ENCODE peak calls at places on chromosomes 6 and 20, in four cellular contexts. X is activated CD8-positive, alpha-beta T cell treated with anti-CD3 and anti-CD28 coated beads for 36 hours; F is GM12864; A is fibroblast of mammary gland. P is an unnamed sample.

GRCh38 chr20:4195499-4195898 is 180.1 kb upstream of the RNF24 start:
- DNase-seq in X (no peak), F (no peak), A (peak), P (peak)

GRCh38 chr6:7087066-7087465 is 20.7 kb upstream of the RREB1 start:
- DNase-seq in A (peak), X (no peak), F (no peak), P (no peak)

GRCh38 chr6:91181416-91181815 is 594.5 kb upstream of the MAP3K7 start:
- DNase-seq in A (no peak), F (no peak), X (no peak), P (no peak)

GRCh38 chr6:63573140-63573898 is 1.0 kb downstream of the LOC128125822 start:
- DNase-seq in X (peak), F (peak), A (peak), P (peak)

GRCh38 chr20:20209684-20210083 is 157.4 kb downstream of the CFAP61 start:
- DNase-seq in X (no peak), F (no peak), A (no peak), P (no peak)

GRCh38 chr6:35294308-35294945 is 3.2 kb upstream of the DEF6 start:
- DNase-seq in F (no peak), X (peak), A (peak), P (peak)

GRCh38 chr6:56091159-56091869 is 156.1 kb downstream of the COL21A1 start:
- DNase-seq in X (no peak), A (peak), F (no peak), P (no peak)

GRCh38 chr20:43235998-43236397 is 46.3 kb upstream of the PTPRT start:
- DNase-seq in A (no peak), F (no peak), X (no peak), P (no peak)

GRCh38 chr20:32569380-32570305 is 15.5 kb downstream of the NOL4L start:
- DNase-seq in F (no peak), X (no peak), A (no peak), P (no peak)

GRCh38 chr6:79640146-79641111 is 9.3 kb downstream of the SH3BGRL2 start:
- DNase-seq in X (no peak), A (no peak), F (no peak), P (no peak)

GRCh38 chr6:44253307-44254101 is 3.8 kb downstream of the SLC35B2 start:
- DNase-seq in X (peak), F (no peak), A (peak), P (peak)

GRCh38 chr20:61874421-61875068 is 191.1 kb downstream of the TAF4 start:
- DNase-seq in X (peak), A (peak), F (no peak), P (peak)

GRCh38 chr6:37013516-37014491 is 8.3 kb downstream of the FGD2 start:
- DNase-seq in A (no peak), F (no peak), X (no peak), P (no peak)

GRCh38 chr6:130233332-130233731 is 10.6 kb upstream of the SAMD3 start:
- DNase-seq in X (no peak), A (peak), F (no peak), P (no peak)

GRCh38 chr20:13858496-13859270 is 73.9 kb downstream of the NDUFAF5 start:
- DNase-seq in X (no peak), F (no peak), A (peak), P (no peak)

GRCh38 chr20:37494796-37495195 is 26.3 kb upstream of the NNAT start:
- DNase-seq in X (no peak), F (no peak), A (no peak), P (no peak)

GRCh38 chr6:42616716-42617115 is 52.9 kb downstream of the UBR2 start:
- DNase-seq in A (peak), X (no peak), F (no peak), P (no peak)

GRCh38 chr6:35425284-35425683 is 26.9 kb upstream of the FANCE start:
- DNase-seq in X (no peak), F (no peak), A (peak), P (no peak)

GRCh38 chr6:159852877-159853276 is 37.9 kb upstream of the MAS1 start:
- DNase-seq in A (peak), F (no peak), X (no peak), P (no peak)

GRCh38 chr6:7112741-7113313 is 5.1 kb downstream of the RREB1 start:
- DNase-seq in X (peak), A (no peak), F (no peak), P (no peak)

GRCh38 chr6:68296126-68296525 is 339.0 kb upstream of the ADGRB3 start:
- DNase-seq in X (no peak), A (peak), F (no peak), P (no peak)

GRCh38 chr20:63652192-63652980 is 838 bp downstream of the STMN3 start:
- DNase-seq in X (peak), F (no peak), A (no peak), P (peak)

DNA sequence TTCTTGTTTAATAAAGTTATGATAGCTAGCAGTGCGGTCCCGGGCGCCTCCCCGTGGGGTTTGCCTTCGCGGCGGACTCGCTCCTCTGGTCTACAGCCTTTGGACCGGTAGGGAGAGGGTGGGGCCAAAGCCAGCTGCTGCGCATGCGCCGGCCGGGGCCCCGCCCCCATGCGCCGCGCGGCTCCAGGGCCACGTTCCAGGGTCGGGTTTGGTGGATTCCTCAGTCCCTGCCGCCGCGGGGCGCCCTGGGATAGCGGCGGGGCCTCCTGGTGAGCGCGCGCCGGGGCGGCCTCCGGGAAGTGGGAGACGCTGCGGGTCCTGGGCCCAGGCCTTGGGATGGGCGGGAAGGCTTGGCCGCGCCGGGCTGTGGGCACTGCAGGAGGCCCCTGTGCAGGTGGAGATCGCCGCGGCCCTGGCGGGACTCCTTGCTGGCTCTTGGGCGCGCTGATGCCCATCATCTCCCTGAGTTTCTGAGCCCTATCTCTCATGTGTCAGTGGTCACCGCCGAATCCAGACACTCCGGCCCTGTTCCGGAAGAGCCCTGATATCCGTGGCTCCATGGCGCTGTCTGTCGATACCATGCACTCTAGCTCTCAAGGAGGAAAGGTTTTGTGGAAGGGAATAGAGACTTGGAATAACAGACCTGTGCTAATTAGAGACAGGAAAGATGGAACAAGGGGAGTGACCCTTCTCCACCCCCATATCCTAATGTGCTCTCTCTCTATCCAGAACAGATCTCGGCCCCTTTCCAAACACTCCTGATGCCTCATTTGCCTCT is at the start of gene VARS2:
- DNase-seq in A (peak), X (peak), F (peak), P (peak)
- TF ChIP-seq CTCF in A (peak), X (no peak), F (peak), P (peak)

GRCh38 chr6:155587817-155588216 is 132.2 kb upstream of the NOX3 start:
- DNase-seq in A (no peak), F (no peak), X (no peak), P (no peak)
- TF ChIP-seq CTCF in A (no peak), F (no peak), X (no peak), P (no peak)

DNA sequence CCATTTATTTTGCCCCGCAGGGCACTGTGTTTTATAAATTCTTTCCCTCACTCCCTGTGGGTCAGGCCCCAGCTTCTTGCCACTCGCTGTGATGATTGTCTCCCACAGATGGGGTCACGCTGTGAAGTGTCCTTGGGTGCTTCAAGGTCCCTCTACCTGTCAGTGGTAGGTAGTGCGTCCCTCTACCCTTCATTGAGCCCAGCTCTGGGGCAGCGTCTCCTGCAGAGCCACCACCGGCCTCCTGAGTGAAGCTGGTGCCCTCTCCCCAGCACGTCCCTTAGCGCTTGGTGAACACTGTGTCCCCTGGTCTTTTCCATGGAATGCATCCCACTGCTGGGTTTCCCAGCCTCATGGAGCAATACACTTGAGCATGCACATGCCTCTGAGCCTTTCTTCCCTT is 108.2 kb downstream of the NRN1 start:
- DNase-seq in A (no peak), F (no peak), X (no peak), P (no peak)
- TF ChIP-seq CTCF in A (no peak), F (peak), X (no peak), P (no peak)

DNA sequence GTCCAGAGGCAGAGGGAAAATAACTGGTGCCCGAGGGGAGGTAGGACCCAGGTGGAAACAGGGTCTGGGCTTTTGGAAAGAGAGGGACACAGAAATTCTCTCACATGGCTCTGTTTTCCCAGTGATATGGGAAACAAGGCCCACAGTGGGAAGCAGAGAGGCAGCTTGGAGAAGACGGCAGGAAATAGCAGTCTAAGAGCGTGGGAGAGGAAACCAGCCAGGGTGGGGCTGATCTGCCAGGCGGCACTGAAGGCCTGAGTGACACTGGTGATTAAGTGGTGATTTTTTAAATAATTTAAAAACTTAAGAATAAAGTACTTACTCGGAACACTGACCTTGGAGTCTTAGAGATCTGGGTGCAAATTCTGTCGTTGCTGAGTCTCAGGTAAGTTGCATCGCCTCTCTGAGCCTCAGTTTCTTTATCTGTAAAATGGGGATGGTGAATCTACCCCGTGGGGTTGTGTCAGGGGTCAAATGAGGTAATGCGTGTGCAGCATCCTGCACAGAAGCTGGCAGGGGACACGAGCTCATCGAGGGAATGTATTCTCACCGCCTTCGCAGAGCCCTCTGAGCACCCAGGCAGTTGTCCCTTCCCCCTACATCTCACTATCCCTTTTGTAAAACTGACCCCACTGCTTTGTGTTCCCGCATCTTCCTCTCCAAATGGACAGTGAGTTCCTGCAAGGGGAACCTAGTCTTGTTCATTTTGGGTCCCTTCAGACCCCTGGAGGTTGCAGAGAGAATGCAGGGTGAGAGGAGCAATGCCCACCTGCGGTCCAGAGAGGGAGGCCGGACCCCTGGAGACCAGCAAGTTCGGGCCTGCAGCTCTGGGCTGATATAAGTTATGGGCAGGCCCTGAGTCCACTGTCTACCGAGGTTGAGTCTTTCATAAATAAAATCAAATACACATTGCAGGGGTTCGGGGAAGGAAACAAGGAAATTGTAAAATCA is 228.6 kb upstream of the PMEPA1 start:
- DNase-seq in A (no peak), X (no peak), F (no peak), P (no peak)
- TF ChIP-seq CTCF in A (no peak), X (no peak), F (no peak), P (no peak)

GRCh38 chr6:168030218-168030693 is 32.8 kb downstream of the KIF25 start:
- DNase-seq in F (no peak), X (no peak), A (no peak), P (no peak)

GRCh38 chr6:168030881-168031280 is 33.4 kb downstream of the KIF25 start:
- DNase-seq in A (no peak), X (no peak), F (no peak), P (no peak)

GRCh38 chr6:168031411-168032382 is 34.2 kb downstream of the KIF25 start:
- DNase-seq in F (no peak), A (peak), X (no peak), P (no peak)

GRCh38 chr6:168033791-168034190 is 36.3 kb downstream of the KIF25 start:
- DNase-seq in F (no peak), A (no peak), X (no peak), P (no peak)

DNA sequence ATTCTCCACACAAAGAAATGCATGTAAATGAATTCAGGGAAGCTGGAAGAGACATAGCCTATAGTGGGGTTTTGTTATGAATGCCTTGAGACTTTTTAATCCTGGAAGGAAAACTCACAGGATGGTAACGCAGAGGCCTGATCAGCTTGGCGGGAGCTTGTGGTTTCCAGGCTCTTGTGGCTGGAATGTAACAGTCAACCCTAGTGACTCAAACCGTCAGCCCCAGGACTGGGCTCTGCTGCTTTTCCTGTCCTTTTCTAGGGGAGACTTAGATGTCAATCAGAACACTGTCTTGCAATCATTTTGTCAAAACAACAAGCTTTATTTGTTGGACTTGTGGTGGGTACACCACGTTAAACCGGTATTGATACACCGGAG is 34.9 kb downstream of the KIF25 start:
- DNase-seq in F (no peak), X (no peak), A (peak), P (no peak)
- TF ChIP-seq CTCF in F (no peak), X (no peak), A (peak), P (no peak)

GRCh38 chr20:40471261-40471629 is 217.8 kb downstream of the MAFB start:
- DNase-seq in F (no peak), X (no peak), A (peak), P (no peak)
- TF ChIP-seq CTCF in F (peak), X (no peak), A (peak), P (peak)

GRCh38 chr6:100573169-100573568 is 108.4 kb upstream of the SIM1 start:
- DNase-seq in A (peak), F (no peak), X (no peak), P (no peak)
- TF ChIP-seq CTCF in A (peak), F (peak), X (no peak), P (peak)

DNA sequence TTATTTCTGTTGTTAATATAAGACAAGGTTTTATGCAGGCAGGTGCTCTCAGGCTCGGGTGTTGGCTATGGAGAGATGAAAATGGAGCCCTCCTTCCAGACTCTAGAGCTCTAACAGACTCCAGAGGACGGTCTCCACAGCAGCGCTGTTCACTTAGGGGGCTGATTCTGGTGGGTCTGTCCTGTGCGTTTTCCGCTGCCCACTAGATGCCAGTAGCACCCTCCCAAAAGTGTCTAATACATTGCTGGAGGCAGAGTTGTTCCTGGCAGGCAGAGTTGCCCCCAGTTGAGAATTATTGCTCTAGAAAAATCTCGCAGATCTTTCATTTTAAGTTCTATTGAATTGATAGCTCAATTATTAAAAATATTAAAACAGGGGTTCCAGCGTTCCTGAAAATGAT is 109.9 kb downstream of the MAP3K4 start:
- DNase-seq in F (no peak), A (no peak), X (no peak), P (no peak)
- TF ChIP-seq CTCF in F (no peak), A (peak), X (no peak), P (peak)

GRCh38 chr6:125192610-125192930 is 39.0 kb downstream of the TPD52L1 start:
- DNase-seq in A (no peak), X (no peak), F (no peak), P (no peak)
- TF ChIP-seq CTCF in A (no peak), X (peak), F (no peak), P (peak)

DNA sequence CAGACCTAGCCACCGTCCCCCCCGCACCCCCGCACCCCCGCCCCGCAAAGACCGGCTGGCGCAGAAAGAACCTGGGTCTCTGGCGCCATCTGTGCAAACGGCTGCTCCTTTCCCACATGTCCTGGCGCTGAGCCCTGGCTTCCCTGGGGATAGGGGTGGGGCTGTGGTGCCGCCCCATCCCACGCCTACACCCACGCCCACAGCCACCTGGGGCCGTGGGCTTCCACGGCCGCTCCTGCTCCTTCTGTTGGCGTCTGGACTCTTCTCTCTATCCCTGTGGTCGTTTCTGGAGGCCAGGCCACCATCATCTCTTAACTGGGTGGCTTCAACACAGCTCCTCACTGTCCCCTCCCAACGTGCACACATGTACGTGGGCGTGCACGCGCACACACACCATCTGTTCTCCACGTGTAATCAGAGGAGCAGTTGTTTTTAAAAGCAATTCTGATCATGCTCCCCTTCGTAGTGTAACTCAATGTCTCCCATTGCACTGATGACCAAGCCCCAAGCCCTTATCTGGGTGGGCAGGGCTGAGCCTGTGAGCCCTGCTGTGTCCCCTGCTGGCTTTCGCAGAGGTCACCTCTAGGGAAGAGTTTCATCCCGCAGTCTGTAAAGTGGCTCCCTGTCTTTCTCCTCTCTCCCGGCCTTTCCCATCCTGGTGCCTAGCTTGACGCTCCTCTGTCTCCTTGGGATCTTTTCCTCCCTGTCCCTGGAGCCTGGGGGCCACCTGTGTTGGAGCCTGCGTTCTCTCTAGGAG is 31.9 kb upstream of the FAM83D start:
- DNase-seq in X (no peak), F (no peak), A (peak), P (no peak)
- TF ChIP-seq CTCF in X (no peak), F (no peak), A (no peak), P (peak)